ENCODE peak calls at places on chromosomes 16 and 17, in seven cellular contexts. One of them, this sample, is unnamed.

GRCh38 chr17:79799538-79800324 is 2.9 kb upstream of the CBX8 start:
- DNase-seq in neural crest cell: no peak
- DNase-seq in GM23338: no peak
- DNase-seq in adrenal gland: no peak
- DNase-seq in body of pancreas: no peak
- DNase-seq in fibroblast of lung: no peak
- DNase-seq in K562: no peak
- DNase-seq in this sample: no peak

GRCh38 chr17:5254903-5255521 is 20.4 kb upstream of the SCIMP start:
- DNase-seq in body of pancreas: no peak
- DNase-seq in fibroblast of lung: no peak
- DNase-seq in GM23338: no peak
- DNase-seq in K562: no peak
- DNase-seq in adrenal gland: no peak
- DNase-seq in neural crest cell: no peak
- DNase-seq in this sample: no peak

GRCh38 chr16:27754788-27755690 is 205.1 kb downstream of the KATNIP start:
- DNase-seq in body of pancreas: no peak
- DNase-seq in fibroblast of lung: no peak
- DNase-seq in neural crest cell: no peak
- DNase-seq in adrenal gland: no peak
- DNase-seq in GM23338: no peak
- DNase-seq in K562: peak
- DNase-seq in this sample: no peak

GRCh38 chr17:19343256-19343630 is 19.3 kb downstream of the B9D1 start:
- DNase-seq in neural crest cell: no peak
- DNase-seq in K562: no peak
- DNase-seq in body of pancreas: peak
- DNase-seq in fibroblast of lung: no peak
- DNase-seq in adrenal gland: no peak
- DNase-seq in GM23338: no peak
- DNase-seq in this sample: no peak

GRCh38 chr16:85033153-85033552 is 5.6 kb downstream of the KIAA0513 start:
- DNase-seq in neural crest cell: no peak
- DNase-seq in GM23338: no peak
- DNase-seq in K562: no peak
- DNase-seq in body of pancreas: no peak
- DNase-seq in adrenal gland: no peak
- DNase-seq in fibroblast of lung: no peak
- DNase-seq in this sample: no peak

GRCh38 chr16:81210807-81211206 is 27.7 kb upstream of the BCO1 start:
- DNase-seq in fibroblast of lung: no peak
- DNase-seq in GM23338: no peak
- DNase-seq in K562: no peak
- DNase-seq in neural crest cell: no peak
- DNase-seq in body of pancreas: no peak
- DNase-seq in adrenal gland: no peak
- DNase-seq in this sample: no peak

GRCh38 chr17:309361-309888 is 43.2 kb downstream of the RPH3AL start:
- DNase-seq in K562: peak
- DNase-seq in neural crest cell: peak
- DNase-seq in adrenal gland: no peak
- DNase-seq in body of pancreas: peak
- DNase-seq in GM23338: peak
- DNase-seq in fibroblast of lung: peak
- DNase-seq in this sample: no peak

GRCh38 chr17:61584866-61585265 is 6.2 kb downstream of the NACA2 start:
- DNase-seq in GM23338: no peak
- DNase-seq in body of pancreas: no peak
- DNase-seq in adrenal gland: no peak
- DNase-seq in K562: no peak
- DNase-seq in neural crest cell: no peak
- DNase-seq in fibroblast of lung: no peak
- DNase-seq in this sample: no peak

GRCh38 chr17:75008373-75008772 is 4.1 kb upstream of the MRPL58 start:
- DNase-seq in body of pancreas: no peak
- DNase-seq in GM23338: no peak
- DNase-seq in neural crest cell: no peak
- DNase-seq in K562: no peak
- DNase-seq in adrenal gland: no peak
- DNase-seq in fibroblast of lung: no peak
- DNase-seq in this sample: no peak

GRCh38 chr17:17421346-17422216 is 55.2 kb upstream of the MED9 start:
- DNase-seq in neural crest cell: no peak
- DNase-seq in body of pancreas: no peak
- DNase-seq in fibroblast of lung: no peak
- DNase-seq in GM23338: no peak
- DNase-seq in K562: no peak
- DNase-seq in adrenal gland: no peak
- DNase-seq in this sample: no peak

GRCh38 chr17:7820231-7820630 is 13.8 kb upstream of the KDM6B start:
- DNase-seq in neural crest cell: no peak
- DNase-seq in body of pancreas: no peak
- DNase-seq in adrenal gland: no peak
- DNase-seq in fibroblast of lung: no peak
- DNase-seq in GM23338: no peak
- DNase-seq in K562: no peak
- DNase-seq in this sample: no peak

GRCh38 chr17:72407336-72408121 is 286.7 kb downstream of the SOX9 start:
- DNase-seq in body of pancreas: peak
- DNase-seq in GM23338: peak
- DNase-seq in fibroblast of lung: peak
- DNase-seq in neural crest cell: no peak
- DNase-seq in K562: no peak
- DNase-seq in adrenal gland: peak
- DNase-seq in this sample: no peak

GRCh38 chr16:85146922-85147651 is 34.8 kb upstream of the CIBAR2 start:
- DNase-seq in fibroblast of lung: no peak
- DNase-seq in adrenal gland: no peak
- DNase-seq in K562: no peak
- DNase-seq in neural crest cell: no peak
- DNase-seq in body of pancreas: no peak
- DNase-seq in GM23338: no peak
- DNase-seq in this sample: no peak

GRCh38 chr17:63125987-63126386 is 160.0 kb downstream of the TANC2 start:
- DNase-seq in GM23338: no peak
- DNase-seq in adrenal gland: no peak
- DNase-seq in K562: no peak
- DNase-seq in fibroblast of lung: no peak
- DNase-seq in neural crest cell: no peak
- DNase-seq in body of pancreas: no peak
- DNase-seq in this sample: no peak
- TF ChIP-seq CTCF in GM23338: no peak
- TF ChIP-seq CTCF in adrenal gland: no peak
- TF ChIP-seq CTCF in K562: no peak
- TF ChIP-seq CTCF in fibroblast of lung: no peak
- TF ChIP-seq CTCF in neural crest cell: no peak
- TF ChIP-seq CTCF in body of pancreas: no peak
- TF ChIP-seq CTCF in this sample: no peak

DNA sequence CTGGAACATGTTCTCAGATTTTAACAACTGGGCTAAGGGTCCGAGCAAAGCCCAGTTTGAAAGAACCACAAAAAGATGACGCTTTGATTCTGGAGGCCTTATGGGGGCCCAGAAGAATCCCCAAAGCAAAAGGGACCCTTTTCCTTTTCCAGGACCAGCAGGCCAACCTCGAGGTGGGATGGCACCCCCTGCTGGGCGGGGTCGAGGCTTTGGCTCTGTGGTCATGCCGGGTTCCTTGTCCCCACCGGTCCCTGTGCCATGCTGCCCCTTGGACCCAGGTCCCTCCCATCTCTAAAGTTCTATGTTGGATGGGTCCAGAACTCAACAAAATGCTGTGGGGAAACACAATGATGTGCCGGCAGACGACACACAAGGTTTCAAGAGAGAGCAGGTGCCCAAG is 30.9 kb downstream of the TMEM204 start:
- DNase-seq in neural crest cell: no peak
- DNase-seq in fibroblast of lung: no peak
- DNase-seq in body of pancreas: no peak
- DNase-seq in K562: peak
- DNase-seq in GM23338: no peak
- DNase-seq in adrenal gland: no peak
- DNase-seq in this sample: no peak
- TF ChIP-seq CTCF in neural crest cell: peak
- TF ChIP-seq CTCF in fibroblast of lung: peak
- TF ChIP-seq CTCF in body of pancreas: no peak
- TF ChIP-seq CTCF in K562: peak
- TF ChIP-seq CTCF in GM23338: peak
- TF ChIP-seq CTCF in adrenal gland: peak
- TF ChIP-seq CTCF in this sample: no peak

GRCh38 chr17:82231312-82231561 is 2.4 kb downstream of the SLC16A3 start:
- DNase-seq in fibroblast of lung: no peak
- DNase-seq in GM23338: no peak
- DNase-seq in adrenal gland: no peak
- DNase-seq in body of pancreas: no peak
- DNase-seq in neural crest cell: no peak
- DNase-seq in K562: no peak
- DNase-seq in this sample: no peak

GRCh38 chr17:82231562-82232321 is 2.9 kb downstream of the SLC16A3 start:
- DNase-seq in fibroblast of lung: peak
- DNase-seq in adrenal gland: peak
- DNase-seq in K562: peak
- DNase-seq in GM23338: peak
- DNase-seq in body of pancreas: peak
- DNase-seq in neural crest cell: peak
- DNase-seq in this sample: peak

GRCh38 chr17:82232322-82232785 is 3.5 kb downstream of the SLC16A3 start:
- DNase-seq in body of pancreas: no peak
- DNase-seq in neural crest cell: no peak
- DNase-seq in K562: no peak
- DNase-seq in fibroblast of lung: no peak
- DNase-seq in adrenal gland: peak
- DNase-seq in GM23338: no peak
- DNase-seq in this sample: no peak

GRCh38 chr17:82229686-82230626 is 1.1 kb downstream of the SLC16A3 start:
- DNase-seq in K562: no peak
- DNase-seq in adrenal gland: no peak
- DNase-seq in body of pancreas: no peak
- DNase-seq in GM23338: no peak
- DNase-seq in neural crest cell: no peak
- DNase-seq in fibroblast of lung: no peak
- DNase-seq in this sample: peak

GRCh38 chr17:82230627-82231311 is 1.9 kb downstream of the SLC16A3 start:
- DNase-seq in adrenal gland: peak
- DNase-seq in fibroblast of lung: peak
- DNase-seq in GM23338: peak
- DNase-seq in body of pancreas: peak
- DNase-seq in K562: peak
- DNase-seq in neural crest cell: peak
- DNase-seq in this sample: peak
- TF ChIP-seq CTCF in adrenal gland: peak
- TF ChIP-seq CTCF in fibroblast of lung: peak
- TF ChIP-seq CTCF in GM23338: peak
- TF ChIP-seq CTCF in body of pancreas: peak
- TF ChIP-seq CTCF in K562: peak
- TF ChIP-seq CTCF in neural crest cell: peak
- TF ChIP-seq CTCF in this sample: peak

GRCh38 chr16:83354015-83354414 is 453.8 kb upstream of the HSBP1 start:
- DNase-seq in GM23338: no peak
- DNase-seq in K562: no peak
- DNase-seq in fibroblast of lung: no peak
- DNase-seq in body of pancreas: no peak
- DNase-seq in adrenal gland: no peak
- DNase-seq in neural crest cell: no peak
- DNase-seq in this sample: no peak

GRCh38 chr16:83356986-83357385 is 450.8 kb upstream of the HSBP1 start:
- DNase-seq in adrenal gland: no peak
- DNase-seq in body of pancreas: no peak
- DNase-seq in fibroblast of lung: no peak
- DNase-seq in GM23338: no peak
- DNase-seq in neural crest cell: no peak
- DNase-seq in K562: no peak
- DNase-seq in this sample: no peak

GRCh38 chr16:83355570-83356218 is 452.1 kb upstream of the HSBP1 start:
- DNase-seq in neural crest cell: no peak
- DNase-seq in body of pancreas: no peak
- DNase-seq in GM23338: no peak
- DNase-seq in adrenal gland: no peak
- DNase-seq in fibroblast of lung: no peak
- DNase-seq in K562: no peak
- DNase-seq in this sample: no peak

GRCh38 chr16:83353241-83353640 is 454.5 kb upstream of the HSBP1 start:
- DNase-seq in neural crest cell: no peak
- DNase-seq in fibroblast of lung: no peak
- DNase-seq in body of pancreas: no peak
- DNase-seq in K562: no peak
- DNase-seq in adrenal gland: no peak
- DNase-seq in GM23338: no peak
- DNase-seq in this sample: no peak

GRCh38 chr16:83356266-83356665 is 451.5 kb upstream of the HSBP1 start:
- DNase-seq in neural crest cell: peak
- DNase-seq in adrenal gland: peak
- DNase-seq in fibroblast of lung: peak
- DNase-seq in K562: peak
- DNase-seq in body of pancreas: peak
- DNase-seq in GM23338: peak
- DNase-seq in this sample: no peak
- TF ChIP-seq CTCF in neural crest cell: peak
- TF ChIP-seq CTCF in adrenal gland: peak
- TF ChIP-seq CTCF in fibroblast of lung: peak
- TF ChIP-seq CTCF in K562: peak
- TF ChIP-seq CTCF in body of pancreas: peak
- TF ChIP-seq CTCF in GM23338: peak
- TF ChIP-seq CTCF in this sample: peak

GRCh38 chr17:29844339-29845048 is 85.5 kb downstream of the SSH2 start:
- DNase-seq in neural crest cell: no peak
- DNase-seq in GM23338: peak
- DNase-seq in adrenal gland: no peak
- DNase-seq in K562: peak
- DNase-seq in fibroblast of lung: peak
- DNase-seq in body of pancreas: no peak
- DNase-seq in this sample: no peak
- TF ChIP-seq CTCF in neural crest cell: no peak
- TF ChIP-seq CTCF in GM23338: peak
- TF ChIP-seq CTCF in adrenal gland: no peak
- TF ChIP-seq CTCF in K562: no peak
- TF ChIP-seq CTCF in fibroblast of lung: no peak
- TF ChIP-seq CTCF in body of pancreas: no peak
- TF ChIP-seq CTCF in this sample: no peak

DNA sequence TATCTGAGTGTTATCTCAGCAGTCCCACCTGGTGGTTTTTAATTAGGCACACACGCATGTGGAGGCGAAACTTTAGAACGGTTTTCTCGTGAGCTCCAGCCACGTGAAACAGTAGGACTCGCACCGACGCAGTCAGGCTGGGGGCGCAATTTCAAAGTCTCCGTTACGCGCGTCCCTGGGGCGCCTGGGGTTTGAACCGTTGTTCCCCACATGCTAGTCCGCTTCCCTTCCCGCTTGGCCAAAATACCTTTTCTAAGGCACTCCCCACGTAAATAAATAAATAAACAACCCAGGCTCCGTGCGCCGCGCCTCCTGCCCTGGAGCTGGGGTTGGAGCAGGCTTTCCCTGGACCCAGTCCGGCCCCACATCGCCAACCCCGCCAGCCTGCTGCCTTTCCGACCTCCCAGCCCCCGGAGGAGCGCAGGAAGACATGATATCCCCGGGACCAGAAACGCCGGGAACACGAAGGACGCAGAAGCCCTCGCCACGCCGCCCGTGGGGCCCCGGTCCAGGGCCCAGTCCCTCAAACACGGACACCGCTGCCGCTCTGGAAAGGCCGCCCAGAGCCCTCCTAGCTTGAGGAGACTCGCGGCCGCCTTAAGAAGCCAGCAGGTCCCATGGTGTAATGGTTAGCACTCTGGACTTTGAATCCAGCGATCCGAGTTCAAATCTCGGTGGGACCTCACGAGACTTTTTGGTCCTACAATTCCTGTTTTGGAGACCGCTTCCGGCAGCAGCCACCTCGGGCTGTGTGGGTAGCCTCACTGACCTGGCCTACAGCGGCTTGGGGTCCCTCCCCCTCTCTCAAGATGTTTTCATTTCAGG is 18.2 kb downstream of the GNGT2 start:
- DNase-seq in GM23338: peak
- DNase-seq in body of pancreas: peak
- DNase-seq in neural crest cell: peak
- DNase-seq in K562: peak
- DNase-seq in adrenal gland: peak
- DNase-seq in fibroblast of lung: peak
- DNase-seq in this sample: peak
- TF ChIP-seq CTCF in GM23338: peak
- TF ChIP-seq CTCF in body of pancreas: no peak
- TF ChIP-seq CTCF in neural crest cell: peak
- TF ChIP-seq CTCF in K562: peak
- TF ChIP-seq CTCF in adrenal gland: peak
- TF ChIP-seq CTCF in fibroblast of lung: peak
- TF ChIP-seq CTCF in this sample: peak

This sample was measured in natural killer cell.